ENCODE peak calls at places on chromosomes 7 and 10, in nine cellular contexts. W, T, V, Y, O, X, D, F and B are unnamed samples.

GRCh38 chr7:145868935-145869334 is 247.7 kb upstream of the CNTNAP2 start:
- DNase-seq in W (no peak), T (no peak), V (no peak), Y (no peak), O (no peak), X (no peak), D (no peak), F (no peak), B (no peak)

GRCh38 chr7:151552352-151553028 is 32.8 kb upstream of the RHEB start:
- DNase-seq in W (peak), T (no peak), V (no peak), Y (no peak), O (no peak), X (no peak), D (no peak), F (peak), B (peak)

GRCh38 chr7:44081266-44081748 is 1.0 kb downstream of the POLM start:
- DNase-seq in W (no peak), T (peak), V (no peak), Y (no peak), O (no peak), X (no peak), D (no peak), F (peak), B (no peak)

GRCh38 chr10:35613107-35613440 is 7.9 kb downstream of the GJD4 start:
- DNase-seq in W (no peak), T (no peak), V (no peak), Y (no peak), O (no peak), X (no peak), D (no peak), F (no peak), B (no peak)

GRCh38 chr7:107253599-107253998 is 84.8 kb downstream of the HBP1 start:
- DNase-seq in W (no peak), T (no peak), V (no peak), Y (no peak), O (peak), X (no peak), D (no peak), F (no peak), B (no peak)

GRCh38 chr7:114342431-114343181 is 72.0 kb upstream of the FOXP2 start:
- DNase-seq in W (no peak), T (no peak), V (no peak), Y (no peak), O (no peak), X (no peak), D (no peak), F (no peak), B (no peak)

GRCh38 chr10:116796910-116797513 is 52.3 kb upstream of the ENO4 start:
- DNase-seq in W (peak), T (peak), V (peak), Y (peak), O (peak), X (peak), D (no peak), F (peak), B (peak)

GRCh38 chr7:405489-406211 is 114.0 kb downstream of the PDGFA start:
- DNase-seq in W (no peak), T (no peak), V (no peak), Y (no peak), O (no peak), X (no peak), D (no peak), F (no peak), B (peak)

GRCh38 chr10:126156012-126156411 is 232.3 kb downstream of the ADAM12 start:
- DNase-seq in W (no peak), T (no peak), V (no peak), Y (no peak), O (no peak), X (no peak), D (no peak), F (no peak), B (no peak)

GRCh38 chr7:126702242-126703016 is 550.3 kb downstream of the GRM8 start:
- DNase-seq in W (no peak), T (no peak), V (no peak), Y (no peak), O (no peak), X (no peak), D (no peak), F (no peak), B (no peak)

GRCh38 chr10:112314822-112315474 is 31.7 kb downstream of the TECTB start:
- DNase-seq in W (peak), T (peak), V (peak), Y (peak), O (peak), X (peak), D (no peak), F (peak), B (peak)

GRCh38 chr10:86733260-86733671 is 23.2 kb upstream of the BMPR1A start:
- DNase-seq in W (no peak), T (no peak), V (no peak), Y (no peak), O (no peak), X (no peak), D (no peak), F (no peak), B (peak)

GRCh38 chr10:131224106-131224505 is 87.4 kb downstream of the TCERG1L start:
- DNase-seq in W (no peak), T (no peak), V (no peak), Y (no peak), O (no peak), X (no peak), D (no peak), F (no peak), B (no peak)

GRCh38 chr10:114624941-114625780 is 32.9 kb downstream of the ABLIM1 start:
- DNase-seq in W (peak), T (no peak), V (no peak), Y (no peak), O (no peak), X (no peak), D (no peak), F (no peak), B (no peak)

GRCh38 chr7:30135551-30136271 is 925 bp downstream of the MTURN start:
- DNase-seq in W (peak), T (peak), V (peak), Y (peak), O (peak), X (peak), D (peak), F (peak), B (peak)

GRCh38 chr10:12735843-12736462 is 265.6 kb downstream of the CCDC3 start:
- DNase-seq in W (no peak), T (no peak), V (no peak), Y (no peak), O (no peak), X (no peak), D (no peak), F (no peak), B (no peak)

GRCh38 chr10:124254519-124254918 is 161.1 kb upstream of the CHST15 start:
- DNase-seq in W (no peak), T (no peak), V (no peak), Y (no peak), O (no peak), X (no peak), D (no peak), F (no peak), B (no peak)

GRCh38 chr7:750111-750905 is 23.2 kb upstream of the PRKAR1B start:
- DNase-seq in W (no peak), T (no peak), V (no peak), Y (no peak), O (no peak), X (no peak), D (no peak), F (no peak), B (no peak)

GRCh38 chr10:72276421-72277339 is 3.0 kb downstream of the DDIT4 start:
- DNase-seq in W (peak), T (no peak), V (no peak), Y (no peak), O (peak), X (no peak), D (no peak), F (peak), B (peak)

GRCh38 chr7:78151229-78151628 is 352.7 kb downstream of the PHTF2 start:
- DNase-seq in W (no peak), T (no peak), V (no peak), Y (no peak), O (peak), X (no peak), D (no peak), F (no peak), B (no peak)

GRCh38 chr10:125370578-125370977 is 210.2 kb upstream of the CTBP2 start:
- DNase-seq in W (no peak), T (no peak), V (no peak), Y (no peak), O (no peak), X (no peak), D (no peak), F (no peak), B (no peak)

GRCh38 chr7:143300959-143301617 is 12.9 kb downstream of the CASP2 start:
- DNase-seq in W (no peak), T (no peak), V (no peak), Y (no peak), O (no peak), X (no peak), D (no peak), F (no peak), B (no peak)

GRCh38 chr10:103123282-103124033 is 69.6 kb downstream of the NT5C2 start:
- DNase-seq in W (no peak), T (no peak), V (no peak), Y (no peak), O (no peak), X (no peak), D (no peak), F (no peak), B (no peak)

GRCh38 chr10:94133239-94133638 is 139.5 kb downstream of the PLCE1 start:
- DNase-seq in W (no peak), T (no peak), V (no peak), Y (no peak), O (peak), X (no peak), D (no peak), F (no peak), B (no peak)

GRCh38 chr7:121366852-121367431 is 29.2 kb downstream of the FAM3C start:
- DNase-seq in W (peak), T (peak), V (peak), Y (no peak), O (peak), X (no peak), D (no peak), F (peak), B (no peak)

GRCh38 chr10:89478085-89478738 is 57.2 kb downstream of the SLC16A12 start:
- DNase-seq in W (no peak), T (no peak), V (no peak), Y (no peak), O (no peak), X (peak), D (no peak), F (no peak), B (no peak)

GRCh38 chr10:44297963-44298362 is 86.9 kb downstream of the CXCL12 start:
- DNase-seq in W (no peak), T (no peak), V (no peak), Y (no peak), O (no peak), X (no peak), D (no peak), F (no peak), B (no peak)

GRCh38 chr7:147415991-147416390 is 1174.6 kb upstream of the C7orf33 start:
- DNase-seq in W (no peak), T (no peak), V (no peak), Y (no peak), O (no peak), X (no peak), D (no peak), F (no peak), B (no peak)

GRCh38 chr10:74432841-74433594 is 282.0 kb downstream of the ADK start:
- DNase-seq in W (no peak), T (no peak), V (peak), Y (no peak), O (no peak), X (no peak), D (no peak), F (no peak), B (no peak)

GRCh38 chr7:157818701-157819516 is 482.1 kb downstream of the DNAJB6 start:
- DNase-seq in W (no peak), T (no peak), V (no peak), Y (no peak), O (no peak), X (no peak), D (no peak), F (no peak), B (no peak)

GRCh38 chr10:97907211-97907610 is 57.6 kb downstream of the GOLGA7B start:
- DNase-seq in W (no peak), T (no peak), V (no peak), Y (no peak), O (no peak), X (no peak), D (no peak), F (no peak), B (no peak)